ENCODE peak calls at places on chromosomes 16 and 17, in six cellular contexts. One of them, this sample, is unnamed.

GRCh38 chr16:71311553-71312158 is 22.5 kb upstream of the CMTR2 start:
- DNase-seq in mucosa of descending colon: peak; percentile 12
- DNase-seq in AG04450: no peak
- DNase-seq in thoracic aorta: no peak
- DNase-seq in neural progenitor cell: peak; percentile 87
- DNase-seq in transverse colon: no peak
- DNase-seq in this sample: no peak

GRCh38 chr17:74325743-74326379 is at the start of gene KIF19:
- DNase-seq in AG04450: no peak
- DNase-seq in thoracic aorta: no peak
- DNase-seq in neural progenitor cell: peak; percentile 85
- DNase-seq in mucosa of descending colon: peak; percentile 51
- DNase-seq in transverse colon: peak; percentile 67
- DNase-seq in this sample: no peak

GRCh38 chr16:68097895-68098294 is 12.7 kb downstream of the NFATC3 start:
- DNase-seq in neural progenitor cell: no peak
- DNase-seq in thoracic aorta: no peak
- DNase-seq in transverse colon: no peak
- DNase-seq in mucosa of descending colon: no peak
- DNase-seq in AG04450: no peak
- DNase-seq in this sample: no peak

GRCh38 chr16:84234656-84235285 is 5.0 kb downstream of the KCNG4 start:
- DNase-seq in transverse colon: no peak
- DNase-seq in neural progenitor cell: no peak
- DNase-seq in mucosa of descending colon: no peak
- DNase-seq in thoracic aorta: no peak
- DNase-seq in AG04450: no peak
- DNase-seq in this sample: no peak

GRCh38 chr17:66957951-66958579 is 6.4 kb upstream of the CACNG4 start:
- DNase-seq in transverse colon: no peak
- DNase-seq in neural progenitor cell: peak; percentile 44
- DNase-seq in mucosa of descending colon: no peak
- DNase-seq in AG04450: no peak
- DNase-seq in thoracic aorta: no peak
- DNase-seq in this sample: no peak

GRCh38 chr17:76687278-76688164 is 23.2 kb downstream of the MXRA7 start:
- DNase-seq in AG04450: no peak
- DNase-seq in transverse colon: no peak
- DNase-seq in mucosa of descending colon: no peak
- DNase-seq in neural progenitor cell: no peak
- DNase-seq in thoracic aorta: no peak
- DNase-seq in this sample: no peak

GRCh38 chr16:79071424-79071823 is 529.1 kb downstream of the MAF start:
- DNase-seq in neural progenitor cell: no peak
- DNase-seq in transverse colon: peak; percentile 12
- DNase-seq in thoracic aorta: no peak
- DNase-seq in mucosa of descending colon: no peak
- DNase-seq in AG04450: no peak
- DNase-seq in this sample: no peak

GRCh38 chr17:5840811-5841446 is 229.2 kb upstream of the WSCD1 start:
- DNase-seq in thoracic aorta: no peak
- DNase-seq in mucosa of descending colon: no peak
- DNase-seq in AG04450: no peak
- DNase-seq in transverse colon: no peak
- DNase-seq in neural progenitor cell: no peak
- DNase-seq in this sample: no peak

GRCh38 chr17:43790311-43790940 is 10.2 kb downstream of the CFAP97D1 start:
- DNase-seq in AG04450: no peak
- DNase-seq in neural progenitor cell: no peak
- DNase-seq in mucosa of descending colon: peak; percentile 17
- DNase-seq in transverse colon: no peak
- DNase-seq in thoracic aorta: no peak
- DNase-seq in this sample: no peak

GRCh38 chr16:49827806-49828428 is 28.0 kb downstream of the ZNF423 start:
- DNase-seq in mucosa of descending colon: no peak
- DNase-seq in neural progenitor cell: no peak
- DNase-seq in transverse colon: no peak
- DNase-seq in AG04450: no peak
- DNase-seq in thoracic aorta: peak; percentile 45
- DNase-seq in this sample: no peak

GRCh38 chr16:27437946-27438345 is 36.0 kb downstream of the IL21R start:
- DNase-seq in thoracic aorta: no peak
- DNase-seq in transverse colon: no peak
- DNase-seq in AG04450: no peak
- DNase-seq in neural progenitor cell: no peak
- DNase-seq in mucosa of descending colon: no peak
- DNase-seq in this sample: no peak

DNA sequence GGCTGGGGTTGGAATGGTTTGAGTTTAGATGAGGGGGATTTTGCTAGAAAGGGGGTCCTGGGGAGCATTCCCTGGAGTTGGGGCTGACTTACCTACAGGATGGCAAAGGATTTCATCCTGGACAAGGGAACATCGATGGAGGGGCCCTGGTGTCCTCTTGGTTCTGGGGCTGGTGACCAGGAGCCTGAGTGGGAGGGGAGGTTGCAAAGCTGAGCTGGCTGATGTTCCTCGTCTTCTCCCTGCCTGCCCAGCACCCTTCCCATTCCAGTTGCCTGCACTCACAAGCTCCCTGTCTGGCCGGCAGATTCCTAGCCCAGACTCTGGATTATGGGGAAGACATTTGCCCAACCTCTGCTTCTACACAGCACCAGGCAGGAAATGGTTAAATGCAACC is 37.2 kb downstream of the ITGAE start:
- DNase-seq in AG04450: no peak
- DNase-seq in thoracic aorta: no peak
- DNase-seq in neural progenitor cell: no peak
- DNase-seq in mucosa of descending colon: no peak
- DNase-seq in transverse colon: no peak
- DNase-seq in this sample: no peak
- TF ChIP-seq CTCF in AG04450: no peak
- TF ChIP-seq CTCF in thoracic aorta: no peak
- TF ChIP-seq CTCF in neural progenitor cell: no peak
- TF ChIP-seq CTCF in mucosa of descending colon: no peak
- TF ChIP-seq CTCF in transverse colon: no peak
- TF ChIP-seq CTCF in this sample: no peak

DNA sequence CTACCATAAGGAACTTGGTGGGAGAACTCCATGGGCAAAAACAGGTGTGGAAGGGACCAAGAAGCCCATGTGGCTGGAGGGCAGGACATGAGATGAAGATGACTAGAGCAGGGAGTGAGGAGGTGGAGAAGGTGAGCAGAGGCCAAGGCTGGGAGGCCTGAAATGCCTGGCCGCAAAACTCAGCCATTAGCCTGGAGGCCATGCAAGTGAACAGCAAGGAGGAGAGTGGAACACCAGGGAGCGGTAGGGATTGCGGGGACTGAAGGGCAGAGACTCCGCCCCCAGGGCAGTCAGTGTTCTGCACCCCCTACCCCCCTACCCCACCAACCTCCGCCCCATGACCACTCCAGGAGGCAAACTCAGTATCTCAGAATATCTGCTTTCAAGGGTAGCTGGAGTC is 17.0 kb downstream of the BCL7C start:
- DNase-seq in thoracic aorta: no peak
- DNase-seq in AG04450: no peak
- DNase-seq in neural progenitor cell: peak; percentile 38
- DNase-seq in mucosa of descending colon: no peak
- DNase-seq in transverse colon: no peak
- DNase-seq in this sample: no peak
- H3K4me3 ChIP-seq in thoracic aorta: peak overlapping the region; percentile 98
- H3K4me3 ChIP-seq in AG04450: peak overlapping the region; percentile 85
- H3K4me3 ChIP-seq in neural progenitor cell: peak overlapping the region; percentile 85
- H3K4me3 ChIP-seq in mucosa of descending colon: no peak overlapping the region
- H3K4me3 ChIP-seq in transverse colon: peak overlapping the region; percentile 85
- H3K4me3 ChIP-seq in this sample: peak overlapping the region; percentile 16

DNA sequence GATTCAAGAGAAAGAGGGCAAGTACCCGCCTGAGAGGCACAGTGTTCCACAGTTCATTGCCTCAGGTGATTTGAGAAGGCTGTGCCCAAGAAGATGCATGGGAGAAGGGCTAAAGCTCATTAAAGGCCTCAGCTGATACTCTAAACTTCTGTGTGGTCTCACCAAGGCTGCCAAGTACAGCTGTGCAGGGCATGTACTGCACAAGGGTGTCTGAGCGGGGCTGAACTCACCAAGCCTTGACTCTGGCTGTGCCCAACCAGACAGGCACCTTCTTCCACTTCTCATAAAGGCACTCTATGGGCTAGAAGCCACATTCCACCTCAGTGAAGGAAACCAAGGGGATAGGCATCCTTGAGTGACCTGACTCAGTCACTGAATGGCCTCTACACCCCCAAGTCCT is 12.7 kb downstream of the LRRC75A start:
- DNase-seq in mucosa of descending colon: no peak
- DNase-seq in AG04450: no peak
- DNase-seq in thoracic aorta: no peak
- DNase-seq in neural progenitor cell: no peak
- DNase-seq in transverse colon: no peak
- DNase-seq in this sample: no peak
- TF ChIP-seq CTCF in mucosa of descending colon: no peak
- TF ChIP-seq CTCF in AG04450: no peak
- TF ChIP-seq CTCF in thoracic aorta: no peak
- TF ChIP-seq CTCF in neural progenitor cell: no peak
- TF ChIP-seq CTCF in transverse colon: no peak
- TF ChIP-seq CTCF in this sample: no peak

DNA sequence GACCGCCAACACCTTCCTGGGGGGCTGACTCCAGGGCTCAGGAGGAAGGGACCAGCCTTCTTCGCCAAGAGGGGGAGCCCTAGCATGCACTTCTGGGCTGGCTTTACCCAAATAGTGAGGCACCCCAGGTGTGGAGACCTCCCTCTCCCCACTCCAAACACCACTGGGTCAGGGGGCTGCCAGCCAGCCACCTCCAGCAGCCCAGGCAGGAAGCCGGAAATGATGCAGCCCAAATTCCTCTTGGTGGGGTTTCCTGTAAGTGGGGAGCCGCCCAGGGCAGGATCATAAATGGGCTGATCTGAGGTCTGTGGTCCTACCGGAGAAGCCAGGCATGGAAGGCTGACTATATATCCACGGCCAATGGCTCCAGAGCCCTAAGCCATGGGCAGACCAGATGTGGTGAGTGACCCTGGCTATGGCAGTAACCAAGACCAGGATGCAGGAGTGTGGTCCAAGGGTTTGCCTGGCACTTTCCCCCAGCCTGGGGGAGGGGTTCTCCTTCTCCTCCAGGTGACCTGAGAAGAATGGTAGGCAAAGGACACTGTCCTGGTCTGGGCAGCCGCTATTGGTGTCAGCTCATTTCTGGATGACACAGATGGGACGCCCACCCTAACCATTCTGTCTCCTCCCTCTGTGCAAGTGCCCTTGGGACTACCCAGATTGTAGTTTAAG is 4.2 kb downstream of the GIT1 start:
- DNase-seq in thoracic aorta: no peak
- DNase-seq in neural progenitor cell: no peak
- DNase-seq in AG04450: no peak
- DNase-seq in mucosa of descending colon: no peak
- DNase-seq in transverse colon: no peak
- DNase-seq in this sample: no peak
- H3K4me3 ChIP-seq in thoracic aorta: no peak overlapping the region
- H3K4me3 ChIP-seq in neural progenitor cell: no peak overlapping the region
- H3K4me3 ChIP-seq in AG04450: no peak overlapping the region
- H3K4me3 ChIP-seq in mucosa of descending colon: no peak overlapping the region
- H3K4me3 ChIP-seq in transverse colon: no peak overlapping the region
- H3K4me3 ChIP-seq in this sample: no peak overlapping the region

DNA sequence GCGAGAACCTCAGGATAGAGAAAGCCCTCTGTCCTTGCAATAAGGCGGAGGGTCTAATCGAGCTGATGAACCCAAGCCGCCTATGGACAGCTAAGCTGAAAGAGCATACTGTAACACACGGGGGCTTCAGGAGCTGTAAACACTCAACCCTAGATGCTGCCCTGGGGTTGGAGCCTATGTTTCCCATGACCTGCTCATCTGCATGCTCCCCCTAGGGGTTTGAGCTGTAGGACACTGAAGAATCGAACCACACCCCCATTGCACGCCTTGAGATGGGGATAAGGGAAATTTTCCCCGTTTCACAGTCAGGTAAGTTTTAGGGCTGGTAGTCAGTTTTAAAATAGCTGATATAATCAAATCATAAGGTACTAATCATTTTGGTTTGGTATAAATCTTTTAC is 675.6 kb upstream of the CDH8 start:
- DNase-seq in mucosa of descending colon: no peak
- DNase-seq in AG04450: no peak
- DNase-seq in transverse colon: no peak
- DNase-seq in thoracic aorta: no peak
- DNase-seq in neural progenitor cell: peak; percentile 15
- DNase-seq in this sample: no peak
- TF ChIP-seq CTCF in mucosa of descending colon: no peak
- TF ChIP-seq CTCF in AG04450: no peak
- TF ChIP-seq CTCF in transverse colon: no peak
- TF ChIP-seq CTCF in thoracic aorta: no peak
- TF ChIP-seq CTCF in neural progenitor cell: peak; percentile 39
- TF ChIP-seq CTCF in this sample: no peak

GRCh38 chr17:72614476-72614870 is 478.0 kb downstream of the SLC39A11 start:
- DNase-seq in mucosa of descending colon: no peak
- DNase-seq in transverse colon: no peak
- DNase-seq in neural progenitor cell: no peak
- DNase-seq in thoracic aorta: no peak
- DNase-seq in AG04450: no peak
- DNase-seq in this sample: no peak

GRCh38 chr17:72614871-72615626 is 477.4 kb downstream of the SLC39A11 start:
- DNase-seq in neural progenitor cell: peak; percentile 66
- DNase-seq in transverse colon: peak; percentile 75
- DNase-seq in mucosa of descending colon: peak; percentile 76
- DNase-seq in AG04450: no peak
- DNase-seq in thoracic aorta: no peak
- DNase-seq in this sample: no peak

GRCh38 chr17:72617557-72617956 is 474.9 kb downstream of the SLC39A11 start:
- DNase-seq in AG04450: no peak
- DNase-seq in thoracic aorta: no peak
- DNase-seq in transverse colon: no peak
- DNase-seq in neural progenitor cell: no peak
- DNase-seq in mucosa of descending colon: no peak
- DNase-seq in this sample: no peak

GRCh38 chr17:72616457-72616856 is 476.0 kb downstream of the SLC39A11 start:
- DNase-seq in AG04450: no peak
- DNase-seq in mucosa of descending colon: no peak
- DNase-seq in neural progenitor cell: peak; percentile 44
- DNase-seq in transverse colon: no peak
- DNase-seq in thoracic aorta: no peak
- DNase-seq in this sample: no peak

GRCh38 chr17:72615627-72615991 is 476.9 kb downstream of the SLC39A11 start:
- DNase-seq in neural progenitor cell: no peak
- DNase-seq in mucosa of descending colon: no peak
- DNase-seq in thoracic aorta: no peak
- DNase-seq in transverse colon: no peak
- DNase-seq in AG04450: no peak
- DNase-seq in this sample: no peak
- H3K4me3 ChIP-seq in neural progenitor cell: peak overlapping the region; percentile 32
- H3K4me3 ChIP-seq in mucosa of descending colon: no peak overlapping the region
- H3K4me3 ChIP-seq in thoracic aorta: no peak overlapping the region
- H3K4me3 ChIP-seq in transverse colon: peak overlapping the region; percentile 11
- H3K4me3 ChIP-seq in AG04450: no peak overlapping the region
- H3K4me3 ChIP-seq in this sample: no peak overlapping the region

This sample was measured in AG04449.